ENCODE peak calls at places on chromosomes 6 and 20, in ten cellular contexts. Y is astrocyte of the spinal cord; C is epithelial cell of esophagus; T is mesothelial cell of epicardium; B is esophagus squamous epithelium; E is neural progenitor cell; U is CD8-positive, alpha-beta T cell; R is osteocyte; K is GM10248; A is thoracic aorta. V is an unnamed sample.

GRCh38 chr20:4026093-4026601 is 10.8 kb upstream of the RNF24 start:
- DNase-seq in T (no peak), Y (peak), R (no peak), E (peak), A (no peak), B (no peak), K (no peak), U (no peak), C (peak), V (no peak)

GRCh38 chr6:116229287-116229913 is 24.5 kb downstream of the TSPYL4 start:
- DNase-seq in K (no peak), Y (peak), U (no peak), T (no peak), B (no peak), A (peak), E (peak), C (peak), R (no peak), V (peak)

GRCh38 chr20:41308290-41308691 is 9.2 kb downstream of the ZHX3 start:
- DNase-seq in E (no peak), Y (peak), C (peak), K (no peak), R (no peak), T (no peak), U (no peak), A (no peak), B (no peak), V (no peak)

GRCh38 chr20:36988494-36988966 is 37.0 kb upstream of the SAMHD1 start:
- DNase-seq in E (no peak), C (peak), T (no peak), Y (peak), R (no peak), U (peak), B (no peak), A (no peak), K (no peak), V (no peak)

GRCh38 chr6:111591370-111591900 is 14.2 kb downstream of the TRAF3IP2 start:
- DNase-seq in U (no peak), E (no peak), C (peak), K (no peak), B (no peak), A (peak), R (peak), Y (peak), T (no peak), V (peak)

GRCh38 chr6:100573169-100573568 is 108.4 kb upstream of the SIM1 start:
- DNase-seq in T (no peak), A (no peak), U (no peak), E (peak), Y (peak), R (no peak), C (peak), K (no peak), B (no peak), V (no peak)

GRCh38 chr20:56710577-56711465 is 81.7 kb downstream of the TFAP2C start:
- DNase-seq in U (no peak), Y (peak), C (peak), R (no peak), K (no peak), T (no peak), E (no peak), B (no peak), A (no peak), V (no peak)

GRCh38 chr6:38349795-38350194 is 289.9 kb downstream of the BTBD9 start:
- DNase-seq in C (no peak), K (no peak), R (no peak), Y (peak), A (no peak), E (no peak), B (no peak), U (no peak), T (no peak), V (no peak)

GRCh38 chr6:169800668-169801395 is 49.4 kb downstream of the ERMARD start:
- DNase-seq in C (peak), T (peak), U (no peak), A (no peak), B (no peak), Y (peak), R (peak), K (no peak), E (no peak), V (no peak)

GRCh38 chr20:41133709-41134361 is 3.5 kb upstream of the PLCG1 start:
- DNase-seq in A (no peak), Y (no peak), K (peak), E (no peak), C (peak), B (no peak), U (no peak), R (no peak), T (no peak), V (no peak)

GRCh38 chr6:152096863-152097496 is 289.5 kb downstream of the ESR1 start:
- DNase-seq in R (no peak), Y (peak), A (no peak), E (no peak), B (no peak), C (peak), K (no peak), U (no peak), T (no peak), V (no peak)

GRCh38 chr6:2412731-2413130 is 167.3 kb upstream of the GMDS start:
- DNase-seq in E (no peak), R (peak), K (no peak), U (no peak), C (peak), T (no peak), B (no peak), A (no peak), Y (peak), V (no peak)

GRCh38 chr6:165184192-165184979 is 125.0 kb downstream of the C6orf118 start:
- DNase-seq in T (no peak), U (no peak), E (no peak), B (no peak), R (no peak), A (no peak), Y (no peak), K (no peak), C (peak), V (no peak)

DNA sequence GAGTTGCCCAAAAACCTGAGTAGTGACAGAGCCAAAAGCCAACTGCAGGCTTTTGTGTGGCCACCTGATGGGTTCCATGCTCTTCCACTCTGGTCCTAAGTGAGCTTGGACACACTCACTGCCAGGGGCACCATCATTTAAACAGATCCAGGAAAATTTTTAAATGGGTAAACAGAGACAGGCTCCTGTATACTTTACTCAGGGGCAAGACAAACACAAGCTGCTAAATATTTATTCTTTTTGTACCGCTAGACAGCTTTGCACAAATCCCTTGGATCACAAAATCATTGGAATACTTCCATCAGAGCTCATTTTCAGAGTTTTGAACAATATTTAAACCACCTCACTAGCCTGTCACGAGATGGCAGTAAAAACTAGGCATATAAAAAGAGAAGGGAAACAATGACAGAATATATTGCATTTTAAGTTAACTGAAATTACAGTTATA is 31.4 kb downstream of the GCLC start:
- DNase-seq in K (no peak), T (no peak), Y (no peak), U (no peak), C (no peak), R (no peak), A (no peak), B (no peak), E (no peak), V (no peak)
- TF ChIP-seq CTCF in K (no peak), T (no peak), Y (no peak), U (no peak), C (no peak), R (no peak), A (no peak), B (no peak), E (no peak), V (no peak)

GRCh38 chr6:40343887-40344565 is 243.1 kb downstream of the LRFN2 start:
- DNase-seq in R (peak), K (no peak), C (no peak), Y (no peak), T (peak), U (no peak), B (no peak), E (peak), A (no peak), V (no peak)
- TF ChIP-seq CTCF in R (no peak), K (no peak), C (no peak), Y (no peak), T (no peak), U (no peak), B (no peak), E (no peak), A (no peak), V (no peak)

GRCh38 chr20:62363920-62364851 is 2.9 kb downstream of the LAMA5 start:
- DNase-seq in B (no peak), T (no peak), U (no peak), C (no peak), E (peak), Y (no peak), R (no peak), A (no peak), K (no peak), V (no peak)
- TF ChIP-seq CTCF in B (no peak), T (no peak), U (no peak), C (no peak), E (peak), Y (no peak), R (no peak), A (no peak), K (no peak), V (no peak)

DNA sequence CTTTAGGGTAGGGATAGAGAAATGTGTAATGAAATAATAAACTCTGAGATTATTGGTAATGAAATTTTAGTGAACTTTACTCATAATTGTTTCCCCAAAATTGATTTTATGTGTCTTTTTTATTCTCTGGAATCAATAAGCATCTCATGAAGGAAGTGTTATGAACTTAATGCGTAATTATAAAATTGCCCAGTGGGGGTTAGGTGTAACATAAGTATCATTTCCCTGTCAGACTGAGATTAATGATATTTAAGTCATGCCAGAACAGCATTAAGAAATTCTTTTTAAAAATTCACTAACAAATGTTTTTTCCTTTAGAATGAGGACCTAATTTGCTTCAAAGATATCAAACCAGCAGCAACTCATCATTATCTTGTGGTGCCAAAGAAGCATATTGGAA is 10.0 kb downstream of the HINT3 start:
- DNase-seq in B (no peak), T (no peak), E (no peak), R (no peak), Y (no peak), C (no peak), U (no peak), A (no peak), K (no peak), V (no peak)
- TF ChIP-seq CTCF in B (no peak), T (no peak), E (no peak), R (no peak), Y (no peak), C (no peak), U (no peak), A (no peak), K (no peak), V (no peak)

DNA sequence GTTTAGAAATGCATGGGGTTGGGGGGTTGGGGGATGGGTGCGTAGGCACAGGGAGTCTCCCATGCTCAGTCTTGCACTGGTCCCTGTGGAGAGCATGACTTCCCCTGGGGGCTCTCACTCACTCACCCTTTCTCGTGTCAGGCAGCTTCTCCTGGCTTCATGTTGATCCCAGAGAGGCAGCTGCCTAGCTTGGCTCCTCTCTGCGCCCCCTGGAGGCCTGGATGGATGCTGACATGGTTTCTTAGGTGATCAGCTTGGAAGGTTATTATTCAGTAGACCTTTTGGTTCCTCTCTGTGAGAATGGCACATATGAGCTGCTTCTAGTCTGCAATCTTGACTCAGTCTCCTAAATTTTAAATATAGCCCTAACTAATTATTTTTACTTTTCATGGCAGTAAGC is 109.3 kb upstream of the FAM83B start:
- DNase-seq in T (no peak), K (peak), B (no peak), A (no peak), E (peak), R (no peak), U (no peak), C (no peak), Y (no peak), V (no peak)
- TF ChIP-seq CTCF in T (no peak), K (peak), B (no peak), A (no peak), E (peak), R (no peak), U (no peak), C (peak), Y (peak), V (no peak)

GRCh38 chr20:47452736-47453161 is 48.9 kb upstream of the NCOA3 start:
- DNase-seq in Y (no peak), U (no peak), T (no peak), C (no peak), A (no peak), B (no peak), K (no peak), E (no peak), R (no peak), V (no peak)
- TF ChIP-seq CTCF in Y (no peak), U (no peak), T (no peak), C (no peak), A (no peak), B (no peak), K (no peak), E (no peak), R (no peak), V (no peak)

GRCh38 chr20:32227744-32228688 is 20.3 kb downstream of the POFUT1 start:
- DNase-seq in K (no peak), U (no peak), Y (no peak), A (no peak), R (no peak), T (no peak), B (no peak), E (no peak), C (no peak), V (no peak)

GRCh38 chr20:32229351-32229750 is 21.7 kb downstream of the POFUT1 start:
- DNase-seq in E (no peak), B (no peak), C (no peak), R (no peak), U (no peak), K (no peak), Y (no peak), A (no peak), T (no peak), V (no peak)

GRCh38 chr20:32230707-32231106 is 23.0 kb downstream of the POFUT1 start:
- DNase-seq in T (no peak), A (no peak), K (no peak), E (no peak), U (no peak), C (no peak), Y (no peak), B (no peak), R (no peak), V (no peak)

GRCh38 chr20:32224463-32224862 is 16.8 kb downstream of the POFUT1 start:
- DNase-seq in T (no peak), U (no peak), B (no peak), A (no peak), Y (no peak), E (no peak), C (no peak), R (no peak), K (no peak), V (no peak)

DNA sequence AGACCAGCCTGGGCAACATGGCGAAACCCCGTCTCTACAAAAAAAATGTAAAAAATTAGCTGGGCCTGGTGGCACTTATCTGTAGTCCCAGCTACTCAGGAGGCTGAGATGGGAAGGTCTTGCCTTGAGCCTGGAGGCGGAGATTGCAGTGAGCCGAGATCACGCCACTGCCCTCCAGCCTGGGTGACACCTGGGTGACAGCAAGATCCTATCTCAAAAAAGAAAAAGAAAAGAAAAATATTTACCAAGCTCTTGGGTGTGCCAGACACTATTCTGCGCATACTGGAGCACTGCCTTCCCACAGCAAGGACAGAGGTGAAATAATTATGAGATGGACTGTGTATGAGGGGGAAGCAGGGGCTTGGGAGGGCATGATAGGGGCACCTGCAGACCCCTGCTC is 19.6 kb downstream of the POFUT1 start:
- DNase-seq in E (no peak), K (no peak), T (no peak), B (no peak), C (no peak), A (no peak), U (no peak), Y (no peak), R (no peak), V (no peak)
- TF ChIP-seq CTCF in E (no peak), K (no peak), T (no peak), B (no peak), C (no peak), A (no peak), U (no peak), Y (no peak), R (no peak), V (no peak)

GRCh38 chr6:73942581-73942980 is 246.6 kb downstream of the CD109 start:
- DNase-seq in A (no peak), R (no peak), K (no peak), T (no peak), B (no peak), U (no peak), C (peak), E (peak), Y (no peak), V (no peak)
- TF ChIP-seq CTCF in A (no peak), R (no peak), K (no peak), T (no peak), B (no peak), U (no peak), C (peak), E (peak), Y (no peak), V (no peak)

GRCh38 chr6:11309947-11310665 is 77.6 kb upstream of the NEDD9 start:
- DNase-seq in E (peak), K (no peak), T (no peak), Y (no peak), U (no peak), B (no peak), R (no peak), C (no peak), A (no peak), V (no peak)
- TF ChIP-seq CTCF in E (peak), K (no peak), T (no peak), Y (no peak), U (no peak), B (no peak), R (no peak), C (no peak), A (no peak), V (no peak)

V was measured in omental fat pad.